ENCODE peak calls at places on chromosomes 11 and 22, in four cellular contexts. W is MG63, H is NCI-H1930, V is posterior cingulate gyrus. J is an unnamed sample.

GRCh38 chr11:44626645-44627044 is 61.2 kb downstream of the CD82 start:
- DNase-seq in W (no peak), H (no peak), V (no peak), J (no peak)

GRCh38 chr22:24181996-24182560 is 791 bp downstream of the SUSD2 start:
- DNase-seq in W (no peak), H (no peak), V (peak), J (no peak)

GRCh38 chr11:72209101-72209500 is 7.5 kb upstream of the FOLR2 start:
- DNase-seq in W (no peak), H (no peak), V (no peak), J (no peak)

GRCh38 chr11:120303004-120303637 is 22.0 kb upstream of the TLCD5 start:
- DNase-seq in W (peak), H (peak), V (no peak), J (peak)

GRCh38 chr11:94193288-94193687 is 64.6 kb downstream of the PANX1 start:
- DNase-seq in W (peak), H (no peak), V (no peak), J (no peak)

GRCh38 chr11:35236667-35237003 is 97.7 kb downstream of the CD44 start:
- DNase-seq in W (peak), H (no peak), V (no peak), J (no peak)

GRCh38 chr22:17117890-17118289 is 3.3 kb downstream of the TMEM121B start:
- DNase-seq in W (no peak), H (no peak), V (peak), J (no peak)

GRCh38 chr11:69939551-69940245 is 120.5 kb upstream of the FGF3 start:
- DNase-seq in W (no peak), H (no peak), V (no peak), J (peak)

GRCh38 chr11:122852071-122852831 is 14.0 kb downstream of the CRTAM start:
- DNase-seq in W (peak), H (no peak), V (no peak), J (peak)

GRCh38 chr11:19814421-19814820 is 101.8 kb downstream of the NAV2 start:
- DNase-seq in W (no peak), H (no peak), V (no peak), J (no peak)

GRCh38 chr22:35264986-35265385 is 7.7 kb downstream of the HMGXB4 start:
- DNase-seq in W (no peak), H (no peak), V (no peak), J (no peak)

GRCh38 chr11:2982214-2982613 is 9.9 kb downstream of the NAP1L4 start:
- DNase-seq in W (no peak), H (no peak), V (no peak), J (no peak)

GRCh38 chr11:67613313-67613959 is 6.7 kb downstream of the NDUFV1 start:
- DNase-seq in W (no peak), H (no peak), V (no peak), J (no peak)

GRCh38 chr11:72578991-72579815 is 95.0 kb downstream of the PDE2A start:
- DNase-seq in W (no peak), H (no peak), V (no peak), J (no peak)

GRCh38 chr11:122714484-122714883 is 59.0 kb downstream of the UBASH3B start:
- DNase-seq in W (no peak), H (no peak), V (no peak), J (no peak)

GRCh38 chr22:46449116-46449691 is 88.2 kb downstream of the CELSR1 start:
- DNase-seq in W (no peak), H (no peak), V (no peak), J (no peak)

GRCh38 chr11:61890536-61891330 is 612 bp downstream of the FADS3 start:
- DNase-seq in W (peak), H (peak), V (no peak), J (peak)

GRCh38 chr11:614583-615452 is 932 bp downstream of the IRF7 start:
- DNase-seq in W (peak), H (no peak), V (no peak), J (peak)

GRCh38 chr11:119450590-119450989 is 27.6 kb upstream of the THY1 start:
- DNase-seq in W (no peak), H (no peak), V (no peak), J (no peak)

GRCh38 chr11:121886005-121886739 is 229.8 kb downstream of the BLID start:
- DNase-seq in W (no peak), H (no peak), V (no peak), J (no peak)

GRCh38 chr11:62105611-62106245 is 18.1 kb upstream of the INCENP start:
- DNase-seq in W (no peak), H (no peak), V (no peak), J (no peak)

GRCh38 chr11:102911758-102912481 is 37.1 kb upstream of the MMP12 start:
- DNase-seq in W (no peak), H (no peak), V (no peak), J (no peak)

GRCh38 chr11:101279728-101280127 is 150.1 kb upstream of the PGR start:
- DNase-seq in W (no peak), H (no peak), V (no peak), J (no peak)

GRCh38 chr11:30889116-30889765 is 303.1 kb upstream of the MPPED2 start:
- DNase-seq in W (no peak), H (no peak), V (no peak), J (no peak)

GRCh38 chr11:84905411-84905810 is 721.7 kb downstream of the DLG2 start:
- DNase-seq in W (no peak), H (no peak), V (no peak), J (no peak)

GRCh38 chr11:61969838-61970452 is 2.5 kb upstream of the FTH1 start:
- DNase-seq in W (no peak), H (no peak), V (no peak), J (no peak)

GRCh38 chr11:64885367-64886286 is 7.2 kb upstream of the EHD1 start:
- DNase-seq in W (no peak), H (no peak), V (no peak), J (peak)

GRCh38 chr11:131682373-131683015 is 312.1 kb downstream of the NTM start:
- DNase-seq in W (no peak), H (no peak), V (no peak), J (no peak)

GRCh38 chr11:86787018-86787417 is 13.3 kb upstream of the PRSS23 start:
- DNase-seq in W (no peak), H (no peak), V (no peak), J (peak)

GRCh38 chr11:43830928-43831440 is 49.6 kb upstream of the ALKBH3 start:
- DNase-seq in W (peak), H (no peak), V (no peak), J (peak)

GRCh38 chr11:72760543-72761400 is 8.6 kb upstream of the ARAP1 start:
- DNase-seq in W (peak), H (no peak), V (no peak), J (no peak)